ENCODE peak calls at places on chromosomes 7 and 10, in four cellular contexts. X, Z, M and A are unnamed samples.

GRCh38 chr10:89921422-89921821 is 220.0 kb downstream of the KIF20B start:
- DNase-seq in Z (no peak), X (no peak), M (no peak), A (no peak)

GRCh38 chr7:117458977-117459583 is 20.7 kb upstream of the CFTR start:
- DNase-seq in X (no peak), Z (peak; percentile 44), M (peak; percentile 8), A (no peak)

GRCh38 chr7:74051629-74052410 is 23.8 kb downstream of the ELN start:
- DNase-seq in Z (no peak), X (no peak), M (no peak), A (no peak)

GRCh38 chr7:139505563-139505962 is 17.9 kb upstream of the CLEC2L start:
- DNase-seq in X (no peak), M (peak; percentile 35), Z (no peak), A (no peak)

GRCh38 chr7:8114175-8114574 is 145.6 kb downstream of the GLCCI1 start:
- DNase-seq in M (no peak), Z (no peak), X (no peak), A (no peak)

GRCh38 chr7:139370301-139370942 is 10.7 kb downstream of the LUC7L2 start:
- DNase-seq in X (no peak), Z (no peak), M (no peak), A (no peak)

GRCh38 chr7:112462236-112462635 is 12.0 kb downstream of the IFRD1 start:
- DNase-seq in M (no peak), X (no peak), Z (peak; percentile 63), A (no peak)

GRCh38 chr10:124736491-124737136 is 7.6 kb downstream of the FAM53B start:
- DNase-seq in M (no peak), X (peak; percentile 92), Z (peak; percentile 82), A (peak; percentile 56)

GRCh38 chr7:2688409-2689342 is 674 bp downstream of the AMZ1 start:
- DNase-seq in X (no peak), M (no peak), Z (no peak), A (no peak)

GRCh38 chr7:2687881-2688318 is at the start of gene AMZ1:
- DNase-seq in M (no peak), X (no peak), Z (no peak), A (no peak)

GRCh38 chr7:2686101-2686500 is 1.9 kb upstream of the AMZ1 start:
- DNase-seq in Z (no peak), X (no peak), M (no peak), A (no peak)

GRCh38 chr7:2689343-2689847 is 1.4 kb downstream of the AMZ1 start:
- DNase-seq in Z (no peak), M (no peak), X (no peak), A (no peak)

GRCh38 chr7:2687338-2687869 is 598 bp upstream of the AMZ1 start:
- DNase-seq in M (no peak), Z (peak; percentile 75), X (no peak), A (no peak)
- H3K27ac ChIP-seq in M (no peak overlapping the region), Z (no peak overlapping the region), X (no peak overlapping the region), A (peak overlapping the region; percentile 21)

GRCh38 chr10:113080621-113081229 is 130.7 kb downstream of the TCF7L2 start:
- DNase-seq in M (no peak), X (no peak), Z (no peak), A (no peak)
- H3K4me3 ChIP-seq in M (no peak overlapping the region), X (no peak overlapping the region), Z (no peak overlapping the region), A (no peak overlapping the region)

GRCh38 chr10:1059902-1060301 is 3.7 kb downstream of the WDR37 start:
- DNase-seq in M (no peak), X (no peak), Z (no peak), A (no peak)

GRCh38 chr10:1058017-1058416 is 1.8 kb downstream of the WDR37 start:
- DNase-seq in X (no peak), M (no peak), Z (no peak), A (no peak)

GRCh38 chr10:1054684-1055083 is 1.5 kb upstream of the WDR37 start:
- DNase-seq in X (no peak), Z (no peak), M (no peak), A (no peak)

GRCh38 chr10:1057106-1057657 is 997 bp downstream of the WDR37 start:
- DNase-seq in M (no peak), Z (no peak), X (no peak), A (no peak)

DNA sequence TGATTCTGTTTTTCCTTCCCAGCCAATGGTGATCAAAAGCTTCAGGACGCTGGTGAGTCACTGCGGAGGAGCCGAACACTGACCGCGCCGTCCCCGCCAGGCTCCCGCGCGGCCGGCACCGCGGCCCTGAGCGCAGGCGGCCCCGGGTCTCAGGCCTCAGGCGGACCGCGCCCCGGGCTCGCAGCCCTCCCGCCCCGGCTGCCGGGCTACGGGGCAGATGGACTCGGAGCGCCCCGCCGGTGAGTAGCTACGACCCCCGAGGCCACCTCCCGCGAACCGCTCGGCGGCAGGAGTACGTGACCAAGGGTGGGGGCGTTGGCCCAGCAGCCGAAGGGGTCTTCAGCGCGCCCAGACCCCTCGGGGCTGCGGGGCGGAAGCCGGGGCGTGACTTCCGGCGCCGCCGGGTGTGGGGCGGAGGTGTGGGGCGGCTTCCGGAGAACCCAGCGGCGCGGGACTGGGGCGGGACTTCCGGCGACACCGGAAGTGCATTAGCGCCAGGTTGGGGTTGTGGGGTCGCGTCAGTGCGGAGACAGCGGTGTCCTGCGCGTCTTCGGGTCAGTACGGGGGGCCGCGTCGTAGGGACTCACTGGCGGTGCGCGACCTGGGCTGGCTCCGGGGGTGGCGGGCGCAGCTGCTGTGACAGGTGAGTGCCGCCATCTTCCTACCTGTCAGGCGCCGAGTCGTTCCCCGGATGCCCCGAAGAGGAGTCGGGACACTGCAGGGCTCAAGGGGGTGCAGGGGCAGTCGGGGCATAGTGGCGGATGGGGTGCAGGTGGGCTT is at the start of gene WDR37:
- DNase-seq in M (peak; percentile 92), X (peak; percentile 91), Z (peak; percentile 90), A (peak; percentile 56)
- H3K27ac ChIP-seq in M (peak within 1 kb of the TSS; percentile 86), X (peak within 1 kb of the TSS; percentile 93), Z (peak within 1 kb of the TSS; percentile 98), A (peak within 1 kb of the TSS; percentile 94)

GRCh38 chr10:3780766-3781457 is 4.1 kb downstream of the KLF6 start:
- DNase-seq in M (no peak), Z (peak; percentile 14), X (no peak), A (no peak)

GRCh38 chr10:3782099-3782455 is 2.9 kb downstream of the KLF6 start:
- DNase-seq in X (no peak), Z (no peak), M (peak; percentile 77), A (no peak)

GRCh38 chr10:3782456-3783312 is 2.3 kb downstream of the KLF6 start:
- DNase-seq in Z (peak; percentile 96), M (peak; percentile 74), X (peak; percentile 50), A (peak; percentile 88)

GRCh38 chr10:3780056-3780765 is 4.8 kb downstream of the KLF6 start:
- DNase-seq in Z (peak; percentile 71), M (no peak), X (no peak), A (no peak)

GRCh38 chr10:3781458-3782098 is 3.4 kb downstream of the KLF6 start:
- DNase-seq in X (peak; percentile 40), Z (peak; percentile 55), M (peak; percentile 80), A (no peak)
- H3K4me3 ChIP-seq in X (peak overlapping the region; percentile 93), Z (peak overlapping the region; percentile 91), M (peak overlapping the region; percentile 100), A (peak overlapping the region; percentile 88)

DNA sequence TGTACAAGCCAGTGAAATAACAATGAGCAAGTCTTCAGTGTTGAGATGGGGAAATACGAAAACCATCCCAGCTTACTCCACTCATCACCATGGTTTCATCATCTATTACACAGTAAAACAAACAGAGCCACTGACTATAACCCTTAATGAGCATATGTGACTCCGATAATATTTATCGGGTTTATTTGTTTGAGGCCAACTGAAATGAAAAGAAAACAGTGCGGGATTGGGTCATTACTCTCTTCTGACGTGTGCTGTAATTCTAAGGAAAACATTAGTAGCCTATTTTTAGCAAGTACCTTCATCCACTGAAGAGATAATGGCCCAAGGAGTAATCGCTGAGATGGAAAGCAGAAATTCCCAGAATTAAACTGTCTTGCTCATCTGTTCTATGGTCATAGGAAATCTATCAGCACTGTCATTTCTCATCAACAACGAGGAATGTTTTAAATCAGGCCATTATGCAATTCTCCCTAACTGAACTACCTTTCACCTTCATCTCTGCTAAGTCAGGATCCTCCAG is 716.5 kb downstream of the INHBA start:
- DNase-seq in Z (peak; percentile 98), M (no peak), X (no peak), A (peak; percentile 88)
- H3K27ac ChIP-seq in Z (no peak overlapping the region), M (no peak overlapping the region), X (no peak overlapping the region), A (no peak overlapping the region)